ENCODE peak calls at places on chromosomes 5 and 9, in six cellular contexts. W is transverse colon, H is sigmoid colon, X is stomach, P is K562, Y is HCT116. K is an unnamed sample.
A peak's percentile ranks its signal among the peaks of the same experiment; 100 is the strongest.

GRCh38 chr5:69512740-69513260 is 20.2 kb downstream of the OCLN start:
- DNase-seq in X (no peak), H (no peak), W (no peak), P (no peak), Y (no peak), K (no peak)

GRCh38 chr5:54215233-54215736 is 95.1 kb downstream of the ARL15 start:
- DNase-seq in X (no peak), P (no peak), Y (no peak), W (no peak), H (no peak), K (no peak)

GRCh38 chr5:59999056-59999455 is 105.5 kb upstream of the PDE4D start:
- DNase-seq in Y (no peak), P (no peak), H (no peak), W (no peak), X (no peak), K (no peak)

GRCh38 chr5:135010502-135011354 is 23.3 kb downstream of the PITX1 start:
- DNase-seq in P (no peak), H (no peak), W (no peak), Y (no peak), X (peak; percentile 24), K (no peak)

GRCh38 chr9:8946461-8946860 is 1146.9 kb upstream of the DMAC1 start:
- DNase-seq in P (no peak), H (no peak), X (no peak), Y (no peak), W (no peak), K (no peak)

GRCh38 chr9:128362774-128363173 is 8.4 kb upstream of the URM1 start:
- DNase-seq in X (no peak), H (no peak), W (no peak), Y (no peak), P (no peak), K (no peak)

GRCh38 chr5:16521561-16522090 is 56.0 kb upstream of the ZNF622 start:
- DNase-seq in H (no peak), X (no peak), W (no peak), P (no peak), Y (no peak), K (no peak)

GRCh38 chr9:88481933-88482332 is 53.0 kb upstream of the NXNL2 start:
- DNase-seq in Y (no peak), P (no peak), W (no peak), X (no peak), H (no peak), K (no peak)

GRCh38 chr9:121914604-121915303 is 178.4 kb downstream of the TTLL11 start:
- DNase-seq in Y (no peak), X (no peak), P (no peak), W (no peak), H (no peak), K (no peak)

GRCh38 chr5:180742727-180743126 is 2.9 kb upstream of the OR2Y1 start:
- DNase-seq in P (no peak), Y (no peak), X (no peak), W (no peak), H (no peak), K (no peak)

GRCh38 chr5:59917121-59917520 is 23.6 kb upstream of the PDE4D start:
- DNase-seq in X (no peak), Y (no peak), W (no peak), P (no peak), H (no peak), K (no peak)

GRCh38 chr5:78698218-78698751 is 49.7 kb upstream of the LHFPL2 start:
- DNase-seq in Y (no peak), P (no peak), W (no peak), X (no peak), H (peak; percentile 82), K (no peak)

GRCh38 chr5:61331407-61332368 is at the start of gene ZSWIM6:
- DNase-seq in H (peak; percentile 100), Y (peak; percentile 96), X (peak; percentile 100), P (peak; percentile 97), W (peak; percentile 100), K (peak; percentile 100)
- H3K27ac ChIP-seq in H (peak within 1 kb of the TSS; percentile 91), Y (peak within 1 kb of the TSS; percentile 75), X (peak within 1 kb of the TSS; percentile 94), P (no peak within 1 kb of the TSS), W (peak within 1 kb of the TSS; percentile 99), K (peak within 1 kb of the TSS; percentile 97)

GRCh38 chr5:95901676-95902646 is 59.7 kb downstream of the ELL2 start:
- DNase-seq in W (no peak), X (no peak), H (no peak), P (peak; percentile 25), Y (peak; percentile 34), K (no peak)
- TF ChIP-seq POLR2A in W (no peak), X (no peak), H (no peak), P (no peak), Y (no peak), K (no peak)

DNA sequence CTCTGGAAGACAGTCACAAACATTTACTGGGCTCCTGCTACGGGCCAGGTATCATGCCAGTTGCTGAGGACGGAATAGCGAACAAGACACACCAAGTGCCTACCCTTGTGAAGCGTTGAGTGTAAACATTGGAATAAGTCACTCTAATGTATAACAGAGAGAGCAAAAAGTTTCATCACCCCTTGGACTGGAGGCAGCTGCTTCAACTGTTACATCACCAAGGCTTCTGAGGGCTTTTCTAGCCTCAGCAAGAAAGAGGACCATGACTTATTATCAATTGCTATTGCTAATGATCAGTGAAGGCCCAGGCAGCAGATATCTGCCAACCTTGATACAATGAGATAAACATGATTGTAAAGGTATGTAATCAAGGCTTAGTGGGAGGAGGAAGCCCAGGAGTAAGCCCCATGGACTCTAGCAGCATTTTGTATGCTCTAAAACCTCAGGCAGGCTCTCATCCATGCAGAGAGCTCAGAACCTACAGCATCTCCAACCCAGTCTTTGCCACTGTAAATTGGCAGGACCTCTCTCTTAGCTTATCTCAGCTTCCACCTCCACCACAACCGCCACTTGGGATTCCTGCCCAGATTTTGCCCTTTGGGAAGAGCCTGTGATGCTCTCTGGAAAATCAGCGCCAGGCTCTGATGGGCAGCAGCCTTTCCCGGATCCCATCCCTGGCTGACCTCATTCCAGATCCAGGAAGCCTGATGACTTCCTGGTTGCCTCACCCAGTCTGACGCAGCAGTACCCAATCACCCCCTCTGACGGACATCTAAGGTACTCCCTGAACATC is 54.5 kb downstream of the ADAM19 start:
- DNase-seq in P (no peak), W (peak; percentile 44), X (no peak), H (no peak), Y (no peak), K (no peak)
- TF ChIP-seq POLR2AphosphoS5 in P (no peak), W (peak; percentile 54), X (peak; percentile 16), H (no peak), Y (no peak), K (no peak)

GRCh38 chr5:5752844-5753243 is 330.4 kb downstream of the ICE1 start:
- DNase-seq in H (no peak), X (no peak), Y (no peak), P (no peak), W (no peak), K (no peak)

GRCh38 chr5:5755888-5756287 is 333.4 kb downstream of the ICE1 start:
- DNase-seq in W (no peak), H (no peak), P (no peak), X (no peak), Y (no peak), K (no peak)

GRCh38 chr5:5751496-5751895 is 329.0 kb downstream of the ICE1 start:
- DNase-seq in X (no peak), H (no peak), Y (no peak), P (no peak), W (no peak), K (no peak)

GRCh38 chr5:5751987-5752386 is 329.5 kb downstream of the ICE1 start:
- DNase-seq in Y (no peak), W (no peak), H (no peak), X (no peak), P (no peak), K (no peak)
- H3K27ac ChIP-seq in Y (no peak overlapping the region), W (peak overlapping the region; percentile 11), H (no peak overlapping the region), X (no peak overlapping the region), P (no peak overlapping the region), K (no peak overlapping the region)

GRCh38 chr9:37752646-37753488 is 738 bp upstream of the TRMT10B start:
- DNase-seq in H (no peak), W (no peak), P (no peak), X (no peak), Y (no peak), K (no peak)
- TF ChIP-seq POLR2A in H (no peak), W (no peak), P (no peak), X (no peak), Y (no peak), K (no peak)

GRCh38 chr9:38375572-38375963 is 16.9 kb upstream of the ALDH1B1 start:
- DNase-seq in Y (no peak), H (no peak), W (no peak), X (no peak), P (no peak), K (no peak)
- TF ChIP-seq POLR2AphosphoS5 in Y (no peak), H (no peak), W (no peak), X (no peak), P (no peak), K (no peak)

GRCh38 chr5:146630467-146630866 is 114.5 kb upstream of the GPR151 start:
- DNase-seq in H (no peak), W (no peak), P (no peak), X (no peak), Y (no peak), K (no peak)

GRCh38 chr5:146624179-146624578 is 108.2 kb upstream of the GPR151 start:
- DNase-seq in W (no peak), Y (no peak), H (no peak), X (no peak), P (no peak), K (no peak)

GRCh38 chr5:146633273-146633672 is 117.3 kb upstream of the GPR151 start:
- DNase-seq in Y (no peak), X (no peak), W (no peak), P (no peak), H (no peak), K (no peak)

GRCh38 chr5:146632620-146633019 is 116.6 kb upstream of the GPR151 start:
- DNase-seq in P (no peak), H (no peak), W (no peak), Y (no peak), X (no peak), K (no peak)

GRCh38 chr5:146628950-146629349 is 113.0 kb upstream of the GPR151 start:
- DNase-seq in H (no peak), W (no peak), X (no peak), P (no peak), Y (no peak), K (no peak)
- H3K27ac ChIP-seq in H (no peak overlapping the region), W (no peak overlapping the region), X (no peak overlapping the region), P (no peak overlapping the region), Y (no peak overlapping the region), K (no peak overlapping the region)